ENCODE peak calls at places on chromosomes 12 and 14, in eight cellular contexts. One of them, this sample, is unnamed.

GRCh38 chr14:91418387-91419043 is 895 bp upstream of the CCDC88C start:
- DNase-seq in HCT116: peak; percentile 42
- DNase-seq in CD8-positive, alpha-beta memory T cell: peak; percentile 83
- DNase-seq in transverse colon: peak; percentile 81
- DNase-seq in CD4-positive, CD25-positive, alpha-beta regulatory T cell: peak; percentile 68
- DNase-seq in cardiac muscle cell: peak; percentile 55
- DNase-seq in endothelial cell of umbilical vein: peak; percentile 67
- DNase-seq in hepatocyte: peak; percentile 66
- DNase-seq in this sample: no peak

GRCh38 chr14:43790681-43791080 is 716.4 kb downstream of the FSCB start:
- DNase-seq in cardiac muscle cell: no peak
- DNase-seq in endothelial cell of umbilical vein: no peak
- DNase-seq in HCT116: no peak
- DNase-seq in CD4-positive, CD25-positive, alpha-beta regulatory T cell: no peak
- DNase-seq in hepatocyte: no peak
- DNase-seq in transverse colon: no peak
- DNase-seq in CD8-positive, alpha-beta memory T cell: no peak
- DNase-seq in this sample: no peak

GRCh38 chr12:46904406-46905240 is 78.8 kb upstream of the SLC38A4 start:
- DNase-seq in cardiac muscle cell: no peak
- DNase-seq in endothelial cell of umbilical vein: no peak
- DNase-seq in transverse colon: no peak
- DNase-seq in CD8-positive, alpha-beta memory T cell: no peak
- DNase-seq in CD4-positive, CD25-positive, alpha-beta regulatory T cell: no peak
- DNase-seq in hepatocyte: no peak
- DNase-seq in HCT116: no peak
- DNase-seq in this sample: no peak

GRCh38 chr12:88510841-88511240 is 69.4 kb downstream of the KITLG start:
- DNase-seq in HCT116: no peak
- DNase-seq in cardiac muscle cell: no peak
- DNase-seq in CD8-positive, alpha-beta memory T cell: no peak
- DNase-seq in hepatocyte: no peak
- DNase-seq in transverse colon: no peak
- DNase-seq in CD4-positive, CD25-positive, alpha-beta regulatory T cell: no peak
- DNase-seq in endothelial cell of umbilical vein: no peak
- DNase-seq in this sample: no peak

GRCh38 chr12:59620326-59620725 is 24.5 kb downstream of the SLC16A7 start:
- DNase-seq in hepatocyte: no peak
- DNase-seq in endothelial cell of umbilical vein: peak; percentile 28
- DNase-seq in CD8-positive, alpha-beta memory T cell: no peak
- DNase-seq in transverse colon: no peak
- DNase-seq in CD4-positive, CD25-positive, alpha-beta regulatory T cell: no peak
- DNase-seq in cardiac muscle cell: no peak
- DNase-seq in HCT116: no peak
- DNase-seq in this sample: no peak

GRCh38 chr12:71469235-71469873 is 29.8 kb downstream of the LGR5 start:
- DNase-seq in cardiac muscle cell: no peak
- DNase-seq in CD8-positive, alpha-beta memory T cell: no peak
- DNase-seq in transverse colon: no peak
- DNase-seq in HCT116: peak; percentile 44
- DNase-seq in hepatocyte: peak; percentile 81
- DNase-seq in endothelial cell of umbilical vein: no peak
- DNase-seq in CD4-positive, CD25-positive, alpha-beta regulatory T cell: no peak
- DNase-seq in this sample: no peak

GRCh38 chr12:123069436-123070266 is 81.2 kb downstream of the PITPNM2 start:
- DNase-seq in CD4-positive, CD25-positive, alpha-beta regulatory T cell: no peak
- DNase-seq in transverse colon: no peak
- DNase-seq in cardiac muscle cell: no peak
- DNase-seq in HCT116: no peak
- DNase-seq in CD8-positive, alpha-beta memory T cell: no peak
- DNase-seq in hepatocyte: peak; percentile 24
- DNase-seq in endothelial cell of umbilical vein: no peak
- DNase-seq in this sample: no peak

GRCh38 chr14:49770212-49770817 is 2.4 kb downstream of the KLHDC2 start:
- DNase-seq in cardiac muscle cell: no peak
- DNase-seq in CD4-positive, CD25-positive, alpha-beta regulatory T cell: no peak
- DNase-seq in transverse colon: peak; percentile 69
- DNase-seq in hepatocyte: peak; percentile 71
- DNase-seq in endothelial cell of umbilical vein: no peak
- DNase-seq in CD8-positive, alpha-beta memory T cell: no peak
- DNase-seq in HCT116: no peak
- DNase-seq in this sample: no peak

GRCh38 chr12:67442347-67442841 is 173.2 kb downstream of the CAND1 start:
- DNase-seq in transverse colon: peak; percentile 37
- DNase-seq in hepatocyte: no peak
- DNase-seq in cardiac muscle cell: no peak
- DNase-seq in HCT116: no peak
- DNase-seq in endothelial cell of umbilical vein: no peak
- DNase-seq in CD4-positive, CD25-positive, alpha-beta regulatory T cell: no peak
- DNase-seq in CD8-positive, alpha-beta memory T cell: no peak
- DNase-seq in this sample: no peak

GRCh38 chr12:49963976-49964815 is 2.5 kb downstream of the AQP5 start:
- DNase-seq in hepatocyte: no peak
- DNase-seq in cardiac muscle cell: no peak
- DNase-seq in transverse colon: no peak
- DNase-seq in CD8-positive, alpha-beta memory T cell: no peak
- DNase-seq in endothelial cell of umbilical vein: no peak
- DNase-seq in HCT116: no peak
- DNase-seq in CD4-positive, CD25-positive, alpha-beta regulatory T cell: no peak
- DNase-seq in this sample: no peak

GRCh38 chr12:98868076-98868475 is 223.0 kb downstream of the APAF1 start:
- DNase-seq in HCT116: no peak
- DNase-seq in endothelial cell of umbilical vein: no peak
- DNase-seq in hepatocyte: no peak
- DNase-seq in transverse colon: no peak
- DNase-seq in cardiac muscle cell: no peak
- DNase-seq in CD4-positive, CD25-positive, alpha-beta regulatory T cell: no peak
- DNase-seq in CD8-positive, alpha-beta memory T cell: no peak
- DNase-seq in this sample: no peak
- H3K27ac ChIP-seq in HCT116: no peak overlapping the region
- H3K27ac ChIP-seq in endothelial cell of umbilical vein: no peak overlapping the region
- H3K27ac ChIP-seq in hepatocyte: no peak overlapping the region
- H3K27ac ChIP-seq in transverse colon: no peak overlapping the region
- H3K27ac ChIP-seq in cardiac muscle cell: no peak overlapping the region
- H3K27ac ChIP-seq in CD4-positive, CD25-positive, alpha-beta regulatory T cell: no peak overlapping the region
- H3K27ac ChIP-seq in CD8-positive, alpha-beta memory T cell: no peak overlapping the region
- H3K27ac ChIP-seq in this sample: no peak overlapping the region

DNA sequence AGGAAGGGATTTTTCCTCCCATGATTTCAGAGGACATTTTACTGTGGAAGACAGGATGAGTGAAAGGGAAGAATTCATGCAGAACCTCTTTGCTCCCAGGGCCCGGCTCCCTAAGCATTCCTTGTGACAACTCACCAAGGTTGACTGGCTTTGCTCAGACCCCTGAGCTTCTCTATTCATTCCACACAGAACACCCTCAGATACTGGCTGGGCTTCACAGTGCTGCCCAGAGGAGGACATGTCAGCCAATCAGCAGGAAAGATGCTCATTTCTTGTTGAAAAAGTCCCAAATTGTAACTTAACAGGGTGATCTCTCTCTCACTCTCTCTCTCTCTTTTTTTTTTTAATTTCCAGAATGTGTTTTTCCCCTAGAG is 43.7 kb downstream of the SSPN start:
- DNase-seq in HCT116: no peak
- DNase-seq in hepatocyte: no peak
- DNase-seq in endothelial cell of umbilical vein: no peak
- DNase-seq in transverse colon: no peak
- DNase-seq in cardiac muscle cell: no peak
- DNase-seq in CD4-positive, CD25-positive, alpha-beta regulatory T cell: no peak
- DNase-seq in CD8-positive, alpha-beta memory T cell: no peak
- DNase-seq in this sample: no peak
- H3K4me3 ChIP-seq in HCT116: no peak overlapping the region
- H3K4me3 ChIP-seq in hepatocyte: no peak overlapping the region
- H3K4me3 ChIP-seq in endothelial cell of umbilical vein: no peak overlapping the region
- H3K4me3 ChIP-seq in transverse colon: no peak overlapping the region
- H3K4me3 ChIP-seq in cardiac muscle cell: no peak overlapping the region
- H3K4me3 ChIP-seq in CD4-positive, CD25-positive, alpha-beta regulatory T cell: no peak overlapping the region
- H3K4me3 ChIP-seq in CD8-positive, alpha-beta memory T cell: no peak overlapping the region
- H3K4me3 ChIP-seq in this sample: no peak overlapping the region

GRCh38 chr14:98751110-98751509 is 520.9 kb downstream of the BCL11B start:
- DNase-seq in endothelial cell of umbilical vein: no peak
- DNase-seq in hepatocyte: no peak
- DNase-seq in CD4-positive, CD25-positive, alpha-beta regulatory T cell: no peak
- DNase-seq in CD8-positive, alpha-beta memory T cell: no peak
- DNase-seq in HCT116: no peak
- DNase-seq in transverse colon: no peak
- DNase-seq in cardiac muscle cell: no peak
- DNase-seq in this sample: no peak
- H3K4me1 ChIP-seq in endothelial cell of umbilical vein: no peaks in the 10 kb centered on the region
- H3K4me1 ChIP-seq in hepatocyte: no peaks in the 10 kb centered on the region
- H3K4me1 ChIP-seq in CD4-positive, CD25-positive, alpha-beta regulatory T cell: no peaks in the 10 kb centered on the region
- H3K4me1 ChIP-seq in CD8-positive, alpha-beta memory T cell: no peaks in the 10 kb centered on the region
- H3K4me1 ChIP-seq in HCT116: no peaks in the 10 kb centered on the region
- H3K4me1 ChIP-seq in transverse colon: no peaks in the 10 kb centered on the region
- H3K4me1 ChIP-seq in cardiac muscle cell: peaks cover 13% of the 10 kb centered on the region
- H3K4me1 ChIP-seq in this sample: no peaks in the 10 kb centered on the region

DNA sequence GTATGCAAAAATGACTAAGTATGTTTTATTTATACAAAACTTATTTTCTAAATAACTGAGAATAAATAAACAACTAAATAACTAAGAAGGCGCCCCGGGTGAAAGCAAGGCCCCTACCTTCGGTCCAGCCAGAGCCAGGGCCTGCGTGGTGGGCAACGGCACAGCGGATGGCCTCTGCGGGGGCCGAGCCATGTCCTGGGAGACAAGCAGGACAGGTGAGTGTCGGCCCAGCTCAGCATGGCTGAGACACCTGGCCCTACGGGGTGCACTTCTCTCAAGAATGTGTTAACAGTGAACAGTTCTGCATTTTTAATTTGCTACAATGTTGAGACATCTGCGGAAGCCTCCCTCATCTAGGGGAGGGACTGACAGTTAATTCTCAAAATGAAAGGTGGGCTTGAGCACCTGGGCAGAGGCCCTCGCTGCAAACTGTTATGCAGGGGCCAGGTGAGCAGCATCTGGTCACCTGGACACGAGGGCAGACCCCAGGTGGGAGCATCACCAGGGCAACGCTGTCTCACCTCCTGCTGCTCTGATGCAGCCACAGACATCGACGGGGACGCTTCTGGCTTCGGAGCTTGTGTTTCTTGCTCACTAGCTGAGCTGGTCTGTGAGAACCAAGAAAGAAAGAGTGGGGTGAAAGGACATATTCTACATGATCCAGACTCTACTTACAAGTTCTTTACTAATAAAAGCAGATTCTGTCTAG is 31.8 kb downstream of the AMN start:
- DNase-seq in hepatocyte: no peak
- DNase-seq in endothelial cell of umbilical vein: no peak
- DNase-seq in transverse colon: no peak
- DNase-seq in CD8-positive, alpha-beta memory T cell: no peak
- DNase-seq in cardiac muscle cell: no peak
- DNase-seq in CD4-positive, CD25-positive, alpha-beta regulatory T cell: no peak
- DNase-seq in HCT116: no peak
- DNase-seq in this sample: no peak
- H3K27ac ChIP-seq in hepatocyte: no peak overlapping the region
- H3K27ac ChIP-seq in endothelial cell of umbilical vein: no peak overlapping the region
- H3K27ac ChIP-seq in transverse colon: no peak overlapping the region
- H3K27ac ChIP-seq in CD8-positive, alpha-beta memory T cell: no peak overlapping the region
- H3K27ac ChIP-seq in cardiac muscle cell: no peak overlapping the region
- H3K27ac ChIP-seq in CD4-positive, CD25-positive, alpha-beta regulatory T cell: no peak overlapping the region
- H3K27ac ChIP-seq in HCT116: no peak overlapping the region
- H3K27ac ChIP-seq in this sample: no peak overlapping the region

GRCh38 chr14:101849125-101849524 is 87.6 kb downstream of the PPP2R5C start:
- DNase-seq in CD4-positive, CD25-positive, alpha-beta regulatory T cell: no peak
- DNase-seq in CD8-positive, alpha-beta memory T cell: no peak
- DNase-seq in endothelial cell of umbilical vein: no peak
- DNase-seq in cardiac muscle cell: peak; percentile 27
- DNase-seq in transverse colon: peak; percentile 57
- DNase-seq in HCT116: no peak
- DNase-seq in hepatocyte: no peak
- DNase-seq in this sample: no peak
- H3K4me3 ChIP-seq in CD4-positive, CD25-positive, alpha-beta regulatory T cell: peak overlapping the region; percentile 21
- H3K4me3 ChIP-seq in CD8-positive, alpha-beta memory T cell: no peak overlapping the region
- H3K4me3 ChIP-seq in endothelial cell of umbilical vein: no peak overlapping the region
- H3K4me3 ChIP-seq in cardiac muscle cell: no peak overlapping the region
- H3K4me3 ChIP-seq in transverse colon: no peak overlapping the region
- H3K4me3 ChIP-seq in HCT116: no peak overlapping the region
- H3K4me3 ChIP-seq in hepatocyte: no peak overlapping the region
- H3K4me3 ChIP-seq in this sample: no peak overlapping the region

GRCh38 chr12:124371366-124371765 is 76.5 kb downstream of the RFLNA start:
- DNase-seq in cardiac muscle cell: no peak
- DNase-seq in endothelial cell of umbilical vein: no peak
- DNase-seq in HCT116: no peak
- DNase-seq in CD4-positive, CD25-positive, alpha-beta regulatory T cell: no peak
- DNase-seq in CD8-positive, alpha-beta memory T cell: no peak
- DNase-seq in hepatocyte: no peak
- DNase-seq in transverse colon: no peak
- DNase-seq in this sample: no peak

GRCh38 chr12:124371970-124372555 is 77.2 kb downstream of the RFLNA start:
- DNase-seq in cardiac muscle cell: no peak
- DNase-seq in HCT116: no peak
- DNase-seq in hepatocyte: no peak
- DNase-seq in transverse colon: no peak
- DNase-seq in CD4-positive, CD25-positive, alpha-beta regulatory T cell: no peak
- DNase-seq in CD8-positive, alpha-beta memory T cell: no peak
- DNase-seq in endothelial cell of umbilical vein: no peak
- DNase-seq in this sample: no peak

GRCh38 chr12:124374567-124374966 is 79.7 kb downstream of the RFLNA start:
- DNase-seq in transverse colon: no peak
- DNase-seq in endothelial cell of umbilical vein: no peak
- DNase-seq in cardiac muscle cell: no peak
- DNase-seq in CD8-positive, alpha-beta memory T cell: no peak
- DNase-seq in hepatocyte: no peak
- DNase-seq in HCT116: no peak
- DNase-seq in CD4-positive, CD25-positive, alpha-beta regulatory T cell: no peak
- DNase-seq in this sample: no peak

GRCh38 chr12:124374147-124374546 is 79.3 kb downstream of the RFLNA start:
- DNase-seq in hepatocyte: no peak
- DNase-seq in transverse colon: no peak
- DNase-seq in cardiac muscle cell: no peak
- DNase-seq in CD8-positive, alpha-beta memory T cell: no peak
- DNase-seq in HCT116: no peak
- DNase-seq in endothelial cell of umbilical vein: no peak
- DNase-seq in CD4-positive, CD25-positive, alpha-beta regulatory T cell: no peak
- DNase-seq in this sample: no peak

GRCh38 chr12:124372831-124373230 is 77.9 kb downstream of the RFLNA start:
- DNase-seq in cardiac muscle cell: no peak
- DNase-seq in HCT116: no peak
- DNase-seq in CD4-positive, CD25-positive, alpha-beta regulatory T cell: no peak
- DNase-seq in endothelial cell of umbilical vein: no peak
- DNase-seq in transverse colon: no peak
- DNase-seq in hepatocyte: no peak
- DNase-seq in CD8-positive, alpha-beta memory T cell: no peak
- DNase-seq in this sample: no peak
- H3K4me1 ChIP-seq in cardiac muscle cell: no peaks in the 10 kb centered on the region
- H3K4me1 ChIP-seq in HCT116: peaks cover 11% of the 10 kb centered on the region
- H3K4me1 ChIP-seq in CD4-positive, CD25-positive, alpha-beta regulatory T cell: no peaks in the 10 kb centered on the region
- H3K4me1 ChIP-seq in endothelial cell of umbilical vein: peaks cover 32% of the 10 kb centered on the region
- H3K4me1 ChIP-seq in transverse colon: peaks cover 27% of the 10 kb centered on the region
- H3K4me1 ChIP-seq in hepatocyte: peaks cover 6% of the 10 kb centered on the region
- H3K4me1 ChIP-seq in CD8-positive, alpha-beta memory T cell: no peaks in the 10 kb centered on the region
- H3K4me1 ChIP-seq in this sample: no peaks in the 10 kb centered on the region

GRCh38 chr12:45348311-45348710 is 132.4 kb downstream of the ANO6 start:
- DNase-seq in HCT116: no peak
- DNase-seq in cardiac muscle cell: no peak
- DNase-seq in endothelial cell of umbilical vein: no peak
- DNase-seq in hepatocyte: no peak
- DNase-seq in transverse colon: no peak
- DNase-seq in CD4-positive, CD25-positive, alpha-beta regulatory T cell: no peak
- DNase-seq in CD8-positive, alpha-beta memory T cell: no peak
- DNase-seq in this sample: no peak
- H3K27ac ChIP-seq in HCT116: no peak overlapping the region
- H3K27ac ChIP-seq in cardiac muscle cell: no peak overlapping the region
- H3K27ac ChIP-seq in endothelial cell of umbilical vein: no peak overlapping the region
- H3K27ac ChIP-seq in hepatocyte: no peak overlapping the region
- H3K27ac ChIP-seq in transverse colon: no peak overlapping the region
- H3K27ac ChIP-seq in CD4-positive, CD25-positive, alpha-beta regulatory T cell: no peak overlapping the region
- H3K27ac ChIP-seq in CD8-positive, alpha-beta memory T cell: no peak overlapping the region
- H3K27ac ChIP-seq in this sample: no peak overlapping the region